ENCODE peak calls at places on chromosome 10, in ten cellular contexts. One of them, this sample, is unnamed.

GRCh38 chr10:80090120-80090519 is 11.7 kb downstream of the TMEM254 start:
- DNase-seq in activated T-helper 1 cell treated with Interleukin-2 at 50 U/mL for 16 hours: no peak
- DNase-seq in naive thymus-derived CD8-positive, alpha-beta T cell: no peak
- DNase-seq in left colon: no peak
- DNase-seq in Right ventricle myocardium inferior: no peak
- DNase-seq in dermis blood vessel endothelial cell: no peak
- DNase-seq in renal cortical epithelial cell: no peak
- DNase-seq in activated CD4-positive, alpha-beta T cell treated with anti-CD3 and anti-CD28 coated beads for 24 hours: no peak
- DNase-seq in central memory CD4-positive, alpha-beta T cell: no peak
- DNase-seq in ACHN: no peak
- DNase-seq in this sample: no peak

GRCh38 chr10:106680061-106680460 is 484.4 kb downstream of the SORCS1 start:
- DNase-seq in activated T-helper 1 cell treated with Interleukin-2 at 50 U/mL for 16 hours: no peak
- DNase-seq in naive thymus-derived CD8-positive, alpha-beta T cell: no peak
- DNase-seq in left colon: no peak
- DNase-seq in Right ventricle myocardium inferior: no peak
- DNase-seq in dermis blood vessel endothelial cell: no peak
- DNase-seq in renal cortical epithelial cell: no peak
- DNase-seq in activated CD4-positive, alpha-beta T cell treated with anti-CD3 and anti-CD28 coated beads for 24 hours: no peak
- DNase-seq in central memory CD4-positive, alpha-beta T cell: no peak
- DNase-seq in ACHN: no peak
- DNase-seq in this sample: no peak

GRCh38 chr10:7756360-7756992 is 31.3 kb downstream of the KIN start:
- DNase-seq in activated T-helper 1 cell treated with Interleukin-2 at 50 U/mL for 16 hours: no peak
- DNase-seq in naive thymus-derived CD8-positive, alpha-beta T cell: peak; percentile 2
- DNase-seq in left colon: peak; percentile 48
- DNase-seq in Right ventricle myocardium inferior: no peak
- DNase-seq in dermis blood vessel endothelial cell: peak; percentile 70
- DNase-seq in renal cortical epithelial cell: peak; percentile 26
- DNase-seq in activated CD4-positive, alpha-beta T cell treated with anti-CD3 and anti-CD28 coated beads for 24 hours: no peak
- DNase-seq in central memory CD4-positive, alpha-beta T cell: no peak
- DNase-seq in ACHN: peak; percentile 39
- DNase-seq in this sample: peak; percentile 23

GRCh38 chr10:100896876-100897461 is 15.8 kb upstream of the SLF2 start:
- DNase-seq in activated T-helper 1 cell treated with Interleukin-2 at 50 U/mL for 16 hours: no peak
- DNase-seq in naive thymus-derived CD8-positive, alpha-beta T cell: no peak
- DNase-seq in left colon: no peak
- DNase-seq in Right ventricle myocardium inferior: no peak
- DNase-seq in dermis blood vessel endothelial cell: no peak
- DNase-seq in renal cortical epithelial cell: no peak
- DNase-seq in activated CD4-positive, alpha-beta T cell treated with anti-CD3 and anti-CD28 coated beads for 24 hours: no peak
- DNase-seq in central memory CD4-positive, alpha-beta T cell: no peak
- DNase-seq in ACHN: no peak
- DNase-seq in this sample: no peak

GRCh38 chr10:27041196-27041595 is 59.1 kb downstream of the ANKRD26 start:
- DNase-seq in activated T-helper 1 cell treated with Interleukin-2 at 50 U/mL for 16 hours: no peak
- DNase-seq in naive thymus-derived CD8-positive, alpha-beta T cell: no peak
- DNase-seq in left colon: no peak
- DNase-seq in Right ventricle myocardium inferior: no peak
- DNase-seq in dermis blood vessel endothelial cell: peak; percentile 77
- DNase-seq in renal cortical epithelial cell: peak; percentile 23
- DNase-seq in activated CD4-positive, alpha-beta T cell treated with anti-CD3 and anti-CD28 coated beads for 24 hours: no peak
- DNase-seq in central memory CD4-positive, alpha-beta T cell: no peak
- DNase-seq in ACHN: no peak
- DNase-seq in this sample: no peak

GRCh38 chr10:15360566-15360965 is 10.5 kb downstream of the FAM171A1 start:
- DNase-seq in activated T-helper 1 cell treated with Interleukin-2 at 50 U/mL for 16 hours: no peak
- DNase-seq in naive thymus-derived CD8-positive, alpha-beta T cell: no peak
- DNase-seq in left colon: no peak
- DNase-seq in Right ventricle myocardium inferior: no peak
- DNase-seq in dermis blood vessel endothelial cell: no peak
- DNase-seq in renal cortical epithelial cell: no peak
- DNase-seq in activated CD4-positive, alpha-beta T cell treated with anti-CD3 and anti-CD28 coated beads for 24 hours: no peak
- DNase-seq in central memory CD4-positive, alpha-beta T cell: no peak
- DNase-seq in ACHN: no peak
- DNase-seq in this sample: no peak

GRCh38 chr10:132199854-132200311 is 13.1 kb downstream of the DPYSL4 start:
- DNase-seq in activated T-helper 1 cell treated with Interleukin-2 at 50 U/mL for 16 hours: no peak
- DNase-seq in naive thymus-derived CD8-positive, alpha-beta T cell: no peak
- DNase-seq in left colon: no peak
- DNase-seq in Right ventricle myocardium inferior: peak; percentile 60
- DNase-seq in dermis blood vessel endothelial cell: no peak
- DNase-seq in renal cortical epithelial cell: no peak
- DNase-seq in activated CD4-positive, alpha-beta T cell treated with anti-CD3 and anti-CD28 coated beads for 24 hours: no peak
- DNase-seq in central memory CD4-positive, alpha-beta T cell: no peak
- DNase-seq in ACHN: no peak
- DNase-seq in this sample: no peak

GRCh38 chr10:123451607-123452245 is 214.4 kb upstream of the GPR26 start:
- DNase-seq in activated T-helper 1 cell treated with Interleukin-2 at 50 U/mL for 16 hours: no peak
- DNase-seq in naive thymus-derived CD8-positive, alpha-beta T cell: no peak
- DNase-seq in left colon: no peak
- DNase-seq in Right ventricle myocardium inferior: no peak
- DNase-seq in dermis blood vessel endothelial cell: no peak
- DNase-seq in renal cortical epithelial cell: no peak
- DNase-seq in activated CD4-positive, alpha-beta T cell treated with anti-CD3 and anti-CD28 coated beads for 24 hours: no peak
- DNase-seq in central memory CD4-positive, alpha-beta T cell: no peak
- DNase-seq in ACHN: no peak
- DNase-seq in this sample: no peak

GRCh38 chr10:29941476-29941875 is 117.9 kb downstream of the JCAD start:
- DNase-seq in activated T-helper 1 cell treated with Interleukin-2 at 50 U/mL for 16 hours: no peak
- DNase-seq in naive thymus-derived CD8-positive, alpha-beta T cell: no peak
- DNase-seq in left colon: no peak
- DNase-seq in Right ventricle myocardium inferior: no peak
- DNase-seq in dermis blood vessel endothelial cell: no peak
- DNase-seq in renal cortical epithelial cell: no peak
- DNase-seq in activated CD4-positive, alpha-beta T cell treated with anti-CD3 and anti-CD28 coated beads for 24 hours: no peak
- DNase-seq in central memory CD4-positive, alpha-beta T cell: no peak
- DNase-seq in ACHN: no peak
- DNase-seq in this sample: no peak

This sample was measured in RCC 7860.